ENCODE peak calls at places on chromosomes 12 and 14, in four cellular contexts. C is MM.1S, M is stomach, K is body of pancreas. F is an unnamed sample. For H3K4me1, the result is how much of the 10 kb centered on the place peaks cover.

GRCh38 chr14:97177635-97178034 is 380.5 kb downstream of the VRK1 start:
- DNase-seq in C (no peak), M (no peak), K (no peak), F (no peak)

GRCh38 chr14:51333299-51333698 is 93.3 kb downstream of the TMX1 start:
- DNase-seq in C (no peak), M (no peak), K (no peak), F (no peak)

GRCh38 chr12:41333988-41334387 is 145.9 kb downstream of the PDZRN4 start:
- DNase-seq in C (no peak), M (no peak), K (no peak), F (no peak)

GRCh38 chr12:34398706-34399630 is 376.7 kb downstream of the ALG10 start:
- DNase-seq in C (no peak), M (peak), K (peak), F (no peak)

GRCh38 chr14:70943838-70944237 is 36.6 kb downstream of the PCNX1 start:
- DNase-seq in C (no peak), M (no peak), K (no peak), F (no peak)

GRCh38 chr14:76580967-76581366 is 180.3 kb upstream of the VASH1 start:
- DNase-seq in C (no peak), M (no peak), K (no peak), F (no peak)

GRCh38 chr12:6229823-6230222 is 29.6 kb downstream of the CD9 start:
- DNase-seq in C (no peak), M (no peak), K (no peak), F (no peak)

GRCh38 chr12:98465950-98466349 is 49.4 kb upstream of the TMPO start:
- DNase-seq in C (no peak), M (no peak), K (no peak), F (no peak)

GRCh38 chr12:64609543-64610091 is 678 bp upstream of the RASSF3 start:
- DNase-seq in C (peak), M (no peak), K (no peak), F (no peak)

GRCh38 chr12:104519190-104519857 is 62.6 kb downstream of the CHST11 start:
- DNase-seq in C (no peak), M (no peak), K (no peak), F (peak)

GRCh38 chr12:104514127-104514810 is 57.5 kb downstream of the CHST11 start:
- DNase-seq in C (no peak), M (no peak), K (no peak), F (no peak)

GRCh38 chr12:104515899-104516298 is 59.2 kb downstream of the CHST11 start:
- DNase-seq in C (no peak), M (no peak), K (no peak), F (no peak)

GRCh38 chr12:104517880-104518279 is 61.1 kb downstream of the CHST11 start:
- DNase-seq in C (no peak), M (no peak), K (no peak), F (no peak)

GRCh38 chr12:104516821-104517220 is 60.1 kb downstream of the CHST11 start:
- DNase-seq in C (no peak), M (no peak), K (no peak), F (no peak)
- H3K4me1 ChIP-seq in C (under half), M (under half), K (under half), F (under half)

GRCh38 chr12:54033106-54033979 is 493 bp downstream of the HOXC5 start:
- DNase-seq in C (no peak), M (peak), K (no peak), F (no peak)
- H3K4me1 ChIP-seq in C (under half), M (half or more), K (under half), F (under half)

GRCh38 chr14:74511966-74512365 is 18.4 kb downstream of the ISCA2 start:
- DNase-seq in C (no peak), M (no peak), K (no peak), F (no peak)
- H3K4me1 ChIP-seq in C (under half), M (under half), K (under half), F (under half)

DNA sequence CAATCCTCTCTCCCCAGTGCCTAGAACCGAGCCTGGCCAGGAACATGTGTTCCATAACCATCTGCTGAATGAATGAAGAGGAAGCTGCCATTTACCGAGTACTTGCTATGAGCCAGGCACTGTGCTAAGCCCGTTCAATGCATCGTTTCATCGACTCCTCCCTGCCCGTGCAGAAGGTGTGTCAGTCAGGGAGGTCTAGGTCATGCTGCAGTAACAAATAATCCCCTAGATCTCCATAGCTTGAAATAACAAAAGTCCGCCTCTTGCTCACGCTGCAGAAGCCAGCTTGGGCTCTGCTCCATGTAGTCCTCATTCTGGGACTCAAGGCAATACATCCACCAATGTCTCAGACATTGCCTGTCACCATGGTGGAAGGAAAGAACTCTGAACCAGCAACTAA is 101.3 kb downstream of the SCARB1 start:
- DNase-seq in C (no peak), M (no peak), K (no peak), F (no peak)
- H3K4me1 ChIP-seq in C (under half), M (under half), K (under half), F (under half)

GRCh38 chr14:68512088-68512487 is 280.8 kb downstream of the ZFP36L1 start:
- DNase-seq in C (no peak), M (no peak), K (no peak), F (no peak)

GRCh38 chr14:68510201-68510600 is 282.7 kb downstream of the ZFP36L1 start:
- DNase-seq in C (no peak), M (no peak), K (no peak), F (no peak)

GRCh38 chr14:68511727-68512047 is 281.2 kb downstream of the ZFP36L1 start:
- DNase-seq in C (no peak), M (no peak), K (no peak), F (no peak)

GRCh38 chr14:68509188-68509953 is 283.5 kb downstream of the ZFP36L1 start:
- DNase-seq in C (no peak), M (no peak), K (no peak), F (no peak)

GRCh38 chr14:68510951-68511726 is 281.7 kb downstream of the ZFP36L1 start:
- DNase-seq in C (no peak), M (no peak), K (no peak), F (no peak)
- H3K4me1 ChIP-seq in C (under half), M (half or more), K (half or more), F (under half)